ENCODE peak calls at places on chromosome 1, in eight cellular contexts. C is pancreas, Q is foreskin fibroblast, X is AG09309, J is NCI-H460, K is fibroblast of the conjunctiva, I is caudate nucleus, Y is T-helper 2 cell. E is an unnamed sample.

GRCh38 chr1:71621785-71622184 is 541.0 kb upstream of the ZRANB2 start:
- DNase-seq in C (no peak), Q (peak; percentile 69), X (peak; percentile 24), J (no peak), K (no peak), I (no peak), Y (no peak), E (no peak)

GRCh38 chr1:162161921-162162550 is 92.5 kb downstream of the NOS1AP start:
- DNase-seq in C (no peak), Q (no peak), X (no peak), J (no peak), K (peak; percentile 32), I (no peak), Y (no peak), E (no peak)

GRCh38 chr1:55876276-55877060 is 661.3 kb upstream of the USP24 start:
- DNase-seq in C (no peak), Q (no peak), X (no peak), J (no peak), K (no peak), I (no peak), Y (no peak), E (no peak)

GRCh38 chr1:226702318-226702956 is 36.6 kb downstream of the ITPKB start:
- DNase-seq in C (no peak), Q (peak; percentile 52), X (peak; percentile 40), J (no peak), K (peak; percentile 66), I (no peak), Y (no peak), E (no peak)

GRCh38 chr1:153261793-153262371 is 2.4 kb downstream of the LORICRIN start:
- DNase-seq in C (no peak), Q (no peak), X (no peak), J (no peak), K (no peak), I (no peak), Y (no peak), E (no peak)

GRCh38 chr1:197774691-197775281 is 494 bp downstream of the DENND1B start:
- DNase-seq in C (peak; percentile 81), Q (peak; percentile 28), X (no peak), J (no peak), K (no peak), I (no peak), Y (peak; percentile 75), E (no peak)

GRCh38 chr1:181100015-181100905 is 11.8 kb downstream of the IER5 start:
- DNase-seq in C (no peak), Q (no peak), X (no peak), J (no peak), K (no peak), I (no peak), Y (peak; percentile 76), E (no peak)

GRCh38 chr1:241518447-241519307 is 878 bp downstream of the FH start:
- DNase-seq in C (no peak), Q (no peak), X (no peak), J (no peak), K (no peak), I (no peak), Y (peak; percentile 36), E (no peak)

GRCh38 chr1:216034506-216034905 is 388.7 kb downstream of the USH2A start:
- DNase-seq in C (no peak), Q (no peak), X (no peak), J (peak; percentile 26), K (peak; percentile 3), I (no peak), Y (no peak), E (no peak)

GRCh38 chr1:32351077-32351858 is 11.0 kb downstream of the FAM229A start:
- DNase-seq in C (peak; percentile 95), Q (peak; percentile 88), X (peak; percentile 42), J (peak; percentile 88), K (peak; percentile 88), I (peak; percentile 79), Y (peak; percentile 95), E (no peak)

GRCh38 chr1:197951617-197952175 is 34.5 kb downstream of the LHX9 start:
- DNase-seq in C (no peak), Q (no peak), X (no peak), J (no peak), K (no peak), I (no peak), Y (no peak), E (no peak)

GRCh38 chr1:61125263-61125662 is 42.9 kb downstream of the NFIA start:
- DNase-seq in C (no peak), Q (no peak), X (no peak), J (no peak), K (no peak), I (no peak), Y (no peak), E (no peak)

GRCh38 chr1:29465755-29466154 is 229.4 kb downstream of the PTPRU start:
- DNase-seq in C (no peak), Q (peak; percentile 2), X (no peak), J (no peak), K (no peak), I (no peak), Y (no peak), E (peak; percentile 3)

GRCh38 chr1:10339815-10340214 is 59.0 kb upstream of the PGD start:
- DNase-seq in C (no peak), Q (peak; percentile 32), X (no peak), J (no peak), K (peak; percentile 36), I (no peak), Y (no peak), E (peak; percentile 57)

GRCh38 chr1:169048043-169048442 is 58.4 kb upstream of the ATP1B1 start:
- DNase-seq in C (no peak), Q (no peak), X (no peak), J (no peak), K (no peak), I (no peak), Y (no peak), E (no peak)

GRCh38 chr1:99608058-99608457 is 37.9 kb upstream of the PALMD start:
- DNase-seq in C (no peak), Q (no peak), X (no peak), J (no peak), K (no peak), I (no peak), Y (no peak), E (no peak)

E was measured in glomerular endothelial cell.